ENCODE peak calls at places on chromosome 9, in ten cellular contexts. One of them, this sample, is unnamed.

GRCh38 chr9:6922680-6923079 is 164.9 kb downstream of the KDM4C start:
- DNase-seq in WERI-Rb-1: no peak
- DNase-seq in H4: no peak
- DNase-seq in naive thymus-derived CD4-positive, alpha-beta T cell: no peak
- DNase-seq in activated naive CD4-positive, alpha-beta T cell treated with anti-CD3 and anti-CD28 coated beads, Interleukin-2, amount 10 ng/mL, durations not matched to agents 7 days and 5 days: no peak
- DNase-seq in tibial nerve: no peak
- DNase-seq in activated T-helper 1 cell treated with Interleukin-2 at 50 U/mL for 16 hours: no peak
- DNase-seq in activated CD8-positive, alpha-beta memory T cell treated with anti-CD3 and anti-CD28 coated beads for 24 hours: no peak
- DNase-seq in astrocyte: no peak
- DNase-seq in HTR-8/SVneo: no peak
- DNase-seq in this sample: no peak

GRCh38 chr9:98045234-98046160 is 11.0 kb upstream of the NANS start:
- DNase-seq in WERI-Rb-1: no peak
- DNase-seq in H4: peak
- DNase-seq in naive thymus-derived CD4-positive, alpha-beta T cell: peak
- DNase-seq in activated naive CD4-positive, alpha-beta T cell treated with anti-CD3 and anti-CD28 coated beads, Interleukin-2, amount 10 ng/mL, durations not matched to agents 7 days and 5 days: peak
- DNase-seq in tibial nerve: no peak
- DNase-seq in activated T-helper 1 cell treated with Interleukin-2 at 50 U/mL for 16 hours: no peak
- DNase-seq in activated CD8-positive, alpha-beta memory T cell treated with anti-CD3 and anti-CD28 coated beads for 24 hours: peak
- DNase-seq in astrocyte: no peak
- DNase-seq in HTR-8/SVneo: no peak
- DNase-seq in this sample: peak

GRCh38 chr9:136059321-136059791 is 35.7 kb downstream of the NACC2 start:
- DNase-seq in WERI-Rb-1: no peak
- DNase-seq in H4: no peak
- DNase-seq in naive thymus-derived CD4-positive, alpha-beta T cell: no peak
- DNase-seq in activated naive CD4-positive, alpha-beta T cell treated with anti-CD3 and anti-CD28 coated beads, Interleukin-2, amount 10 ng/mL, durations not matched to agents 7 days and 5 days: peak
- DNase-seq in tibial nerve: no peak
- DNase-seq in activated T-helper 1 cell treated with Interleukin-2 at 50 U/mL for 16 hours: no peak
- DNase-seq in activated CD8-positive, alpha-beta memory T cell treated with anti-CD3 and anti-CD28 coated beads for 24 hours: peak
- DNase-seq in astrocyte: no peak
- DNase-seq in HTR-8/SVneo: no peak
- DNase-seq in this sample: no peak

GRCh38 chr9:119375892-119376291 is 6.7 kb upstream of the BRINP1 start:
- DNase-seq in WERI-Rb-1: peak
- DNase-seq in H4: no peak
- DNase-seq in naive thymus-derived CD4-positive, alpha-beta T cell: no peak
- DNase-seq in activated naive CD4-positive, alpha-beta T cell treated with anti-CD3 and anti-CD28 coated beads, Interleukin-2, amount 10 ng/mL, durations not matched to agents 7 days and 5 days: no peak
- DNase-seq in tibial nerve: no peak
- DNase-seq in activated T-helper 1 cell treated with Interleukin-2 at 50 U/mL for 16 hours: no peak
- DNase-seq in activated CD8-positive, alpha-beta memory T cell treated with anti-CD3 and anti-CD28 coated beads for 24 hours: no peak
- DNase-seq in astrocyte: peak
- DNase-seq in HTR-8/SVneo: no peak
- DNase-seq in this sample: no peak

GRCh38 chr9:121281614-121282291 is 13.8 kb downstream of the GSN start:
- DNase-seq in WERI-Rb-1: peak
- DNase-seq in H4: peak
- DNase-seq in naive thymus-derived CD4-positive, alpha-beta T cell: no peak
- DNase-seq in activated naive CD4-positive, alpha-beta T cell treated with anti-CD3 and anti-CD28 coated beads, Interleukin-2, amount 10 ng/mL, durations not matched to agents 7 days and 5 days: peak
- DNase-seq in tibial nerve: peak
- DNase-seq in activated T-helper 1 cell treated with Interleukin-2 at 50 U/mL for 16 hours: no peak
- DNase-seq in activated CD8-positive, alpha-beta memory T cell treated with anti-CD3 and anti-CD28 coated beads for 24 hours: no peak
- DNase-seq in astrocyte: peak
- DNase-seq in HTR-8/SVneo: no peak
- DNase-seq in this sample: no peak

GRCh38 chr9:78871452-78872331 is 574.8 kb downstream of the PSAT1 start:
- DNase-seq in WERI-Rb-1: no peak
- DNase-seq in H4: peak
- DNase-seq in naive thymus-derived CD4-positive, alpha-beta T cell: no peak
- DNase-seq in activated naive CD4-positive, alpha-beta T cell treated with anti-CD3 and anti-CD28 coated beads, Interleukin-2, amount 10 ng/mL, durations not matched to agents 7 days and 5 days: no peak
- DNase-seq in tibial nerve: no peak
- DNase-seq in activated T-helper 1 cell treated with Interleukin-2 at 50 U/mL for 16 hours: no peak
- DNase-seq in activated CD8-positive, alpha-beta memory T cell treated with anti-CD3 and anti-CD28 coated beads for 24 hours: no peak
- DNase-seq in astrocyte: peak
- DNase-seq in HTR-8/SVneo: peak
- DNase-seq in this sample: no peak

GRCh38 chr9:127154390-127155191 is 32.2 kb upstream of the ANGPTL2 start:
- DNase-seq in WERI-Rb-1: no peak
- DNase-seq in H4: no peak
- DNase-seq in naive thymus-derived CD4-positive, alpha-beta T cell: no peak
- DNase-seq in activated naive CD4-positive, alpha-beta T cell treated with anti-CD3 and anti-CD28 coated beads, Interleukin-2, amount 10 ng/mL, durations not matched to agents 7 days and 5 days: no peak
- DNase-seq in tibial nerve: peak
- DNase-seq in activated T-helper 1 cell treated with Interleukin-2 at 50 U/mL for 16 hours: no peak
- DNase-seq in activated CD8-positive, alpha-beta memory T cell treated with anti-CD3 and anti-CD28 coated beads for 24 hours: peak
- DNase-seq in astrocyte: peak
- DNase-seq in HTR-8/SVneo: no peak
- DNase-seq in this sample: peak

GRCh38 chr9:4371108-4371507 is 71.2 kb upstream of the GLIS3 start:
- DNase-seq in WERI-Rb-1: peak
- DNase-seq in H4: peak
- DNase-seq in naive thymus-derived CD4-positive, alpha-beta T cell: no peak
- DNase-seq in activated naive CD4-positive, alpha-beta T cell treated with anti-CD3 and anti-CD28 coated beads, Interleukin-2, amount 10 ng/mL, durations not matched to agents 7 days and 5 days: no peak
- DNase-seq in tibial nerve: no peak
- DNase-seq in activated T-helper 1 cell treated with Interleukin-2 at 50 U/mL for 16 hours: no peak
- DNase-seq in activated CD8-positive, alpha-beta memory T cell treated with anti-CD3 and anti-CD28 coated beads for 24 hours: no peak
- DNase-seq in astrocyte: peak
- DNase-seq in HTR-8/SVneo: no peak
- DNase-seq in this sample: no peak

GRCh38 chr9:31597977-31598376 is 786.5 kb upstream of the ACO1 start:
- DNase-seq in WERI-Rb-1: no peak
- DNase-seq in H4: peak
- DNase-seq in naive thymus-derived CD4-positive, alpha-beta T cell: peak
- DNase-seq in activated naive CD4-positive, alpha-beta T cell treated with anti-CD3 and anti-CD28 coated beads, Interleukin-2, amount 10 ng/mL, durations not matched to agents 7 days and 5 days: no peak
- DNase-seq in tibial nerve: no peak
- DNase-seq in activated T-helper 1 cell treated with Interleukin-2 at 50 U/mL for 16 hours: no peak
- DNase-seq in activated CD8-positive, alpha-beta memory T cell treated with anti-CD3 and anti-CD28 coated beads for 24 hours: no peak
- DNase-seq in astrocyte: peak
- DNase-seq in HTR-8/SVneo: peak
- DNase-seq in this sample: no peak

GRCh38 chr9:10366171-10366779 is 246.5 kb downstream of the PTPRD start:
- DNase-seq in WERI-Rb-1: peak
- DNase-seq in H4: peak
- DNase-seq in naive thymus-derived CD4-positive, alpha-beta T cell: no peak
- DNase-seq in activated naive CD4-positive, alpha-beta T cell treated with anti-CD3 and anti-CD28 coated beads, Interleukin-2, amount 10 ng/mL, durations not matched to agents 7 days and 5 days: no peak
- DNase-seq in tibial nerve: peak
- DNase-seq in activated T-helper 1 cell treated with Interleukin-2 at 50 U/mL for 16 hours: no peak
- DNase-seq in activated CD8-positive, alpha-beta memory T cell treated with anti-CD3 and anti-CD28 coated beads for 24 hours: no peak
- DNase-seq in astrocyte: peak
- DNase-seq in HTR-8/SVneo: no peak
- DNase-seq in this sample: no peak

GRCh38 chr9:80701061-80701460 is 988.3 kb downstream of the TLE1 start:
- DNase-seq in WERI-Rb-1: no peak
- DNase-seq in H4: no peak
- DNase-seq in naive thymus-derived CD4-positive, alpha-beta T cell: no peak
- DNase-seq in activated naive CD4-positive, alpha-beta T cell treated with anti-CD3 and anti-CD28 coated beads, Interleukin-2, amount 10 ng/mL, durations not matched to agents 7 days and 5 days: no peak
- DNase-seq in tibial nerve: no peak
- DNase-seq in activated T-helper 1 cell treated with Interleukin-2 at 50 U/mL for 16 hours: no peak
- DNase-seq in activated CD8-positive, alpha-beta memory T cell treated with anti-CD3 and anti-CD28 coated beads for 24 hours: no peak
- DNase-seq in astrocyte: peak
- DNase-seq in HTR-8/SVneo: no peak
- DNase-seq in this sample: no peak

GRCh38 chr9:87862536-87863268 is 20.0 kb upstream of the SPATA31E1 start:
- DNase-seq in WERI-Rb-1: no peak
- DNase-seq in H4: peak
- DNase-seq in naive thymus-derived CD4-positive, alpha-beta T cell: no peak
- DNase-seq in activated naive CD4-positive, alpha-beta T cell treated with anti-CD3 and anti-CD28 coated beads, Interleukin-2, amount 10 ng/mL, durations not matched to agents 7 days and 5 days: no peak
- DNase-seq in tibial nerve: no peak
- DNase-seq in activated T-helper 1 cell treated with Interleukin-2 at 50 U/mL for 16 hours: no peak
- DNase-seq in activated CD8-positive, alpha-beta memory T cell treated with anti-CD3 and anti-CD28 coated beads for 24 hours: no peak
- DNase-seq in astrocyte: peak
- DNase-seq in HTR-8/SVneo: peak
- DNase-seq in this sample: no peak

GRCh38 chr9:121620777-121621437 is 30.5 kb upstream of the DAB2IP start:
- DNase-seq in WERI-Rb-1: peak
- DNase-seq in H4: peak
- DNase-seq in naive thymus-derived CD4-positive, alpha-beta T cell: no peak
- DNase-seq in activated naive CD4-positive, alpha-beta T cell treated with anti-CD3 and anti-CD28 coated beads, Interleukin-2, amount 10 ng/mL, durations not matched to agents 7 days and 5 days: peak
- DNase-seq in tibial nerve: no peak
- DNase-seq in activated T-helper 1 cell treated with Interleukin-2 at 50 U/mL for 16 hours: no peak
- DNase-seq in activated CD8-positive, alpha-beta memory T cell treated with anti-CD3 and anti-CD28 coated beads for 24 hours: no peak
- DNase-seq in astrocyte: no peak
- DNase-seq in HTR-8/SVneo: no peak
- DNase-seq in this sample: no peak

This sample was measured in GM12864.